ENCODE peak calls at places on chromosomes 13 and 19, in seven cellular contexts. One of them, this sample, is unnamed.

GRCh38 chr13:46211116-46211515 is 612 bp upstream of the LRRC63 start:
- DNase-seq in body of pancreas: no peak
- DNase-seq in ascending aorta: no peak
- DNase-seq in left lung: no peak
- DNase-seq in psoas muscle: no peak
- DNase-seq in fibroblast of lung: peak; percentile 3
- DNase-seq in OCI-LY7: no peak
- DNase-seq in this sample: no peak

GRCh38 chr13:96075953-96076543 is 13.9 kb upstream of the HS6ST3 start:
- DNase-seq in fibroblast of lung: no peak
- DNase-seq in left lung: no peak
- DNase-seq in body of pancreas: no peak
- DNase-seq in psoas muscle: no peak
- DNase-seq in OCI-LY7: peak; percentile 0
- DNase-seq in ascending aorta: no peak
- DNase-seq in this sample: no peak

GRCh38 chr19:18833849-18834643 is 2.3 kb downstream of the UPF1 start:
- DNase-seq in left lung: no peak
- DNase-seq in fibroblast of lung: no peak
- DNase-seq in OCI-LY7: no peak
- DNase-seq in psoas muscle: no peak
- DNase-seq in body of pancreas: peak; percentile 59
- DNase-seq in ascending aorta: no peak
- DNase-seq in this sample: no peak

GRCh38 chr13:74290324-74290773 is 156.1 kb upstream of the KLF12 start:
- DNase-seq in psoas muscle: no peak
- DNase-seq in left lung: no peak
- DNase-seq in OCI-LY7: peak; percentile 88
- DNase-seq in body of pancreas: peak; percentile 66
- DNase-seq in ascending aorta: no peak
- DNase-seq in fibroblast of lung: peak; percentile 99
- DNase-seq in this sample: no peak

GRCh38 chr19:29966594-29967249 is 24.7 kb downstream of the URI1 start:
- DNase-seq in body of pancreas: no peak
- DNase-seq in fibroblast of lung: peak; percentile 19
- DNase-seq in OCI-LY7: peak; percentile 34
- DNase-seq in ascending aorta: no peak
- DNase-seq in left lung: no peak
- DNase-seq in psoas muscle: no peak
- DNase-seq in this sample: no peak

GRCh38 chr19:47781590-47782318 is 3.3 kb downstream of the SELENOW start:
- DNase-seq in psoas muscle: no peak
- DNase-seq in fibroblast of lung: no peak
- DNase-seq in left lung: no peak
- DNase-seq in ascending aorta: no peak
- DNase-seq in OCI-LY7: no peak
- DNase-seq in body of pancreas: peak; percentile 51
- DNase-seq in this sample: peak; percentile 82

GRCh38 chr13:101529419-101529818 is 76.9 kb downstream of the ITGBL1 start:
- DNase-seq in body of pancreas: peak; percentile 8
- DNase-seq in psoas muscle: no peak
- DNase-seq in ascending aorta: peak; percentile 38
- DNase-seq in left lung: no peak
- DNase-seq in fibroblast of lung: peak; percentile 90
- DNase-seq in OCI-LY7: no peak
- DNase-seq in this sample: no peak

GRCh38 chr13:75385708-75386083 is 96.3 kb downstream of the TBC1D4 start:
- DNase-seq in psoas muscle: no peak
- DNase-seq in left lung: no peak
- DNase-seq in ascending aorta: no peak
- DNase-seq in OCI-LY7: no peak
- DNase-seq in body of pancreas: no peak
- DNase-seq in fibroblast of lung: no peak
- DNase-seq in this sample: no peak

GRCh38 chr19:14758816-14759215 is 19.5 kb downstream of the ADGRE2 start:
- DNase-seq in fibroblast of lung: no peak
- DNase-seq in psoas muscle: no peak
- DNase-seq in left lung: no peak
- DNase-seq in OCI-LY7: no peak
- DNase-seq in body of pancreas: peak; percentile 13
- DNase-seq in ascending aorta: no peak
- DNase-seq in this sample: no peak
- H3K27ac ChIP-seq in fibroblast of lung: no peak overlapping the region
- H3K27ac ChIP-seq in psoas muscle: no peak overlapping the region
- H3K27ac ChIP-seq in left lung: no peak overlapping the region
- H3K27ac ChIP-seq in OCI-LY7: no peak overlapping the region
- H3K27ac ChIP-seq in body of pancreas: no peak overlapping the region
- H3K27ac ChIP-seq in ascending aorta: no peak overlapping the region
- H3K27ac ChIP-seq in this sample: no peak overlapping the region

GRCh38 chr19:56106397-56106849 is 14.7 kb downstream of the ZNF787 start:
- DNase-seq in OCI-LY7: no peak
- DNase-seq in psoas muscle: no peak
- DNase-seq in body of pancreas: no peak
- DNase-seq in fibroblast of lung: no peak
- DNase-seq in left lung: no peak
- DNase-seq in ascending aorta: no peak
- DNase-seq in this sample: no peak
- H3K4me1 ChIP-seq in OCI-LY7: peaks cover 12% of the 10 kb centered on the region
- H3K4me1 ChIP-seq in psoas muscle: peaks cover 45% of the 10 kb centered on the region
- H3K4me1 ChIP-seq in body of pancreas: peaks cover 68% of the 10 kb centered on the region
- H3K4me1 ChIP-seq in fibroblast of lung: peaks cover 19% of the 10 kb centered on the region
- H3K4me1 ChIP-seq in left lung: peaks cover 38% of the 10 kb centered on the region
- H3K4me1 ChIP-seq in ascending aorta: peaks cover 12% of the 10 kb centered on the region
- H3K4me1 ChIP-seq in this sample: no peaks in the 10 kb centered on the region

DNA sequence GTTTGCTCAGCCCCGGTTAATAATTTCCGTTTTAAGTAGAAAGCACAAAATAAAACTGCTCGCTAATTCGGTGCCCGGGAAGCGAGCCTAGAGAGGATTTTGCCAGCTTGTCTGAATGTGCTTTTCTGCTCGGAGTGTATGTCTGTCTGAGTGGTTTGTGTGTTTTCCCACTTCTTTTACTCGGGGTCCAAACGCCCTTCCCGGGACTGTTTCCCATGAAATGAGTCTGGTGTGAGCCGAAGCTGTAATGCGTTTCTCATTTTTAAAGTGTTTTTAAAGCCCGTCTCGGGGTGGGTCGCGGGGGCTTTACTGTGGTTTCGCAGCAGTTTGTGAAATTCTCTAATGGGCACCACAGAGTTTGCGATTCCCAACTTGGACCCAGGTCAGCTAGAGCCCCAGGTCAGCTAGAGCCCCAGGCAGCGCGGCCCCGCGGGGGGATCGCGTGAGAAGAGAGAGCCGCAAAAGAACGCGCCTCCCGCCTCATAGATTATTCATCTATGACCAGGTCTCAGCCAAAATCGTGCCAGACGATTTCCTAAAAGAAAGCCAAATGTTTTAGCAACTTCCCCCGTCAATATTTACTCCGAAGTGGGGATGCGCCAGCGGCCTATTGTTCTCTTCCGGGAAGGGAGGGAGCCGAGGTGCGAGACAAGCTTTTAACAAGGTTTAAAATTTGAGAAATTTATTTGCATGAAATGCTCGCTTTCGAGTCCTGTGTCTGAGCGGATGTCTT is 2.0 kb downstream of the ZIC2 start:
- DNase-seq in ascending aorta: no peak
- DNase-seq in fibroblast of lung: no peak
- DNase-seq in left lung: no peak
- DNase-seq in psoas muscle: no peak
- DNase-seq in OCI-LY7: no peak
- DNase-seq in body of pancreas: no peak
- DNase-seq in this sample: no peak
- H3K4me3 ChIP-seq in ascending aorta: no peak overlapping the region
- H3K4me3 ChIP-seq in fibroblast of lung: no peak overlapping the region
- H3K4me3 ChIP-seq in left lung: no peak overlapping the region
- H3K4me3 ChIP-seq in psoas muscle: no peak overlapping the region
- H3K4me3 ChIP-seq in OCI-LY7: no peak overlapping the region
- H3K4me3 ChIP-seq in body of pancreas: no peak overlapping the region
- H3K4me3 ChIP-seq in this sample: no peak overlapping the region

GRCh38 chr13:114107686-114108081 is 24.7 kb downstream of the RASA3 start:
- DNase-seq in ascending aorta: no peak
- DNase-seq in OCI-LY7: no peak
- DNase-seq in psoas muscle: peak; percentile 87
- DNase-seq in left lung: peak; percentile 80
- DNase-seq in body of pancreas: no peak
- DNase-seq in fibroblast of lung: peak; percentile 87
- DNase-seq in this sample: peak; percentile 59
- H3K27ac ChIP-seq in ascending aorta: peak overlapping the region; percentile 4
- H3K27ac ChIP-seq in OCI-LY7: no peak overlapping the region
- H3K27ac ChIP-seq in psoas muscle: peak overlapping the region; percentile 92
- H3K27ac ChIP-seq in left lung: no peak overlapping the region
- H3K27ac ChIP-seq in body of pancreas: no peak overlapping the region
- H3K27ac ChIP-seq in fibroblast of lung: peak overlapping the region; percentile 92
- H3K27ac ChIP-seq in this sample: peak overlapping the region; percentile 74

GRCh38 chr13:35856721-35857346 is 274.3 kb downstream of the DCLK1 start:
- DNase-seq in OCI-LY7: no peak
- DNase-seq in fibroblast of lung: no peak
- DNase-seq in ascending aorta: no peak
- DNase-seq in left lung: no peak
- DNase-seq in body of pancreas: no peak
- DNase-seq in psoas muscle: no peak
- DNase-seq in this sample: no peak
- H3K4me1 ChIP-seq in OCI-LY7: no peaks in the 10 kb centered on the region
- H3K4me1 ChIP-seq in fibroblast of lung: no peaks in the 10 kb centered on the region
- H3K4me1 ChIP-seq in ascending aorta: no peaks in the 10 kb centered on the region
- H3K4me1 ChIP-seq in left lung: no peaks in the 10 kb centered on the region
- H3K4me1 ChIP-seq in body of pancreas: no peaks in the 10 kb centered on the region
- H3K4me1 ChIP-seq in psoas muscle: no peaks in the 10 kb centered on the region
- H3K4me1 ChIP-seq in this sample: no peaks in the 10 kb centered on the region

DNA sequence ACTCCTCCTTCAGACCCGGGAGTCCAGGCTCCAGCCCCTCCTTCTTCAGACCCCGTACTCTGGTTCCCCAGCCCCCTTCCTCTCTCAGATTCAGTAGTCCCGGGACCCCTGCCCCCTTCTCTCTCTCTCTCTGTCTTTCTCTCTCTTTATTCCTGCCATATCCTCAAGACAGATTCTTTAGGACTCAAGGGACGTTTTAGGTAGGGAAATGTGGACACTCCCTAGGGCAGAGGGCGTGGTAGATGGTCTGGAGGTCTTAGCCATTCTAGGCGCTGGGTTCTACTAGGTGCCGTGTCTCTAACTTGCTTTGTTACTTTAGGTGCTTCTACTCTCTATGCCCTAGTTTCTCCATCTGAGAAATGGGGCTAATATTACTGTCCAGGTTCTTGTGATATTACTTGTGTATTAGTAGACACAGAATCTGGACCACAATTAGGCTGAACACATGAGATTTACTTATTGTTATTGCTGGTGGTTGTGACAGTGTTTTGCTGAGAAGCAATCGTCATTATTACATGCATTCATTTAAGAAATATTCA is 751 bp upstream of the C19orf84 start:
- DNase-seq in body of pancreas: no peak
- DNase-seq in psoas muscle: no peak
- DNase-seq in ascending aorta: no peak
- DNase-seq in left lung: no peak
- DNase-seq in fibroblast of lung: no peak
- DNase-seq in OCI-LY7: no peak
- DNase-seq in this sample: no peak
- H3K4me3 ChIP-seq in body of pancreas: no peak overlapping the region
- H3K4me3 ChIP-seq in psoas muscle: no peak overlapping the region
- H3K4me3 ChIP-seq in ascending aorta: no peak overlapping the region
- H3K4me3 ChIP-seq in left lung: no peak overlapping the region
- H3K4me3 ChIP-seq in fibroblast of lung: no peak overlapping the region
- H3K4me3 ChIP-seq in OCI-LY7: no peak overlapping the region
- H3K4me3 ChIP-seq in this sample: no peak overlapping the region

GRCh38 chr19:21587549-21587948 is 82.1 kb downstream of the ZNF429 start:
- DNase-seq in ascending aorta: no peak
- DNase-seq in body of pancreas: no peak
- DNase-seq in OCI-LY7: no peak
- DNase-seq in fibroblast of lung: no peak
- DNase-seq in left lung: no peak
- DNase-seq in psoas muscle: peak; percentile 55
- DNase-seq in this sample: no peak

GRCh38 chr19:21585491-21585890 is 80.1 kb downstream of the ZNF429 start:
- DNase-seq in OCI-LY7: no peak
- DNase-seq in psoas muscle: no peak
- DNase-seq in body of pancreas: peak; percentile 44
- DNase-seq in fibroblast of lung: no peak
- DNase-seq in ascending aorta: no peak
- DNase-seq in left lung: no peak
- DNase-seq in this sample: no peak

GRCh38 chr19:21588202-21588601 is 82.8 kb downstream of the ZNF429 start:
- DNase-seq in fibroblast of lung: no peak
- DNase-seq in body of pancreas: peak; percentile 49
- DNase-seq in left lung: no peak
- DNase-seq in psoas muscle: no peak
- DNase-seq in ascending aorta: no peak
- DNase-seq in OCI-LY7: no peak
- DNase-seq in this sample: no peak

GRCh38 chr19:21587117-21587461 is 81.7 kb downstream of the ZNF429 start:
- DNase-seq in OCI-LY7: no peak
- DNase-seq in fibroblast of lung: no peak
- DNase-seq in ascending aorta: no peak
- DNase-seq in left lung: peak; percentile 67
- DNase-seq in psoas muscle: no peak
- DNase-seq in body of pancreas: peak; percentile 34
- DNase-seq in this sample: no peak

DNA sequence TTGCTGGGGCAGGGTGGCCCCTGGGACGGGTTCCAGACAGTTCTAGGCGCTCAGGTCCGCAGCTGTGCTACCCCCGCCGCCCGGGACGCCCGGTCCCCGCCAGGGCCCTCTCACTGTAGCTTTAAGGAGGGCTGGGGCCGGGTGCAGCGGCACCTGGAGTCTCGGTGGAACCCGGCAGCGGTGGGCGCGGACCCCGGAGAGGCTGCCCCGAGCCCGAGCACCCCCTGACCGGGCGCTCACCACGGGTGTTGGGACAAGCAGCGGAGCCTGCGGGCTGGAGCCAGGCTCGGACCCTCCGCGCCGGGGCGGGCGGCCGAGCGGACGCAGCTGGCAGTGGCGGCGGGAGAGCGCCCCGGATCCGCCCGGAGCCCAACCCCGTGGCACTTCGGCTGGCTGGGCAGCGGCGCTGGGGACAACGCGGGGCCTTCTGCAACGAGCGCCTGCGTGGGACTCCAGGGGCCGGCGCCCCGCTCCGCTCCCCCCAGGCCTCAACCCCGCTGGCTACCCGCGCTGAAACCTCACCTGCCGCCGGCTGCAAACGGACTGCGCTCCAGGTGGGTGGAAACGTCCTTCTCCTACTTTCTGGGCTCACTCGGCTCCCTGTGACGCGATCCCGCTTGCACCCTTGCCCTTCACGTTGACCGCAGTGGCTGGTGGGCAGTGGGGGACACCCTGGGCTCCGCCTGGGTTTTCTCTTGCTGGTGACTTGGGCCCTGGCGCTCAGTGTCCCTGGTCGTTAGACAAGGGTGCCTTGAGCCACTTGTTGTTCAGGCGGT is 81.1 kb downstream of the ZNF429 start:
- DNase-seq in psoas muscle: peak; percentile 71
- DNase-seq in ascending aorta: no peak
- DNase-seq in body of pancreas: peak; percentile 58
- DNase-seq in OCI-LY7: no peak
- DNase-seq in left lung: peak; percentile 91
- DNase-seq in fibroblast of lung: no peak
- DNase-seq in this sample: no peak
- H3K27ac ChIP-seq in psoas muscle: peak overlapping the region; percentile 78
- H3K27ac ChIP-seq in ascending aorta: no peak overlapping the region
- H3K27ac ChIP-seq in body of pancreas: peak overlapping the region; percentile 94
- H3K27ac ChIP-seq in OCI-LY7: no peak overlapping the region
- H3K27ac ChIP-seq in left lung: no peak overlapping the region
- H3K27ac ChIP-seq in fibroblast of lung: no peak overlapping the region
- H3K27ac ChIP-seq in this sample: peak overlapping the region; percentile 44